ENCODE peak calls at places on chromosomes 6 and 20, in five cellular contexts. One of them, this sample, is unnamed.

GRCh38 chr6:37100740-37101139 is 69.2 kb upstream of the PIM1 start:
- DNase-seq in sciatic nerve: no peak
- DNase-seq in SK-N-SH: no peak
- DNase-seq in NCI-H748 treated with DMSO at 0.1 percent for 48 hours: no peak
- DNase-seq in activated T-helper 1 cell treated with anti-CD3 and anti-CD28 coated beads, Interleukin-12 subunit alpha, Interleukin-12 subunit beta, Interleukin-2, Interleukin-4 antibody, amounts not matched to agents 30 ng/mL and 10 ng/mL and 1 ng/mL, durations not matched to agents 14 hours and 24 hours and 36 hours: no peak
- DNase-seq in this sample: no peak

GRCh38 chr6:35312763-35313125 is 15.1 kb downstream of the DEF6 start:
- DNase-seq in activated T-helper 1 cell treated with anti-CD3 and anti-CD28 coated beads, Interleukin-12 subunit alpha, Interleukin-12 subunit beta, Interleukin-2, Interleukin-4 antibody, amounts not matched to agents 30 ng/mL and 10 ng/mL and 1 ng/mL, durations not matched to agents 14 hours and 24 hours and 36 hours: no peak
- DNase-seq in NCI-H748 treated with DMSO at 0.1 percent for 48 hours: no peak
- DNase-seq in SK-N-SH: no peak
- DNase-seq in sciatic nerve: no peak
- DNase-seq in this sample: no peak

GRCh38 chr6:109791301-109791700 is 100.2 kb downstream of the FIG4 start:
- DNase-seq in activated T-helper 1 cell treated with anti-CD3 and anti-CD28 coated beads, Interleukin-12 subunit alpha, Interleukin-12 subunit beta, Interleukin-2, Interleukin-4 antibody, amounts not matched to agents 30 ng/mL and 10 ng/mL and 1 ng/mL, durations not matched to agents 14 hours and 24 hours and 36 hours: no peak
- DNase-seq in NCI-H748 treated with DMSO at 0.1 percent for 48 hours: no peak
- DNase-seq in sciatic nerve: no peak
- DNase-seq in SK-N-SH: no peak
- DNase-seq in this sample: no peak

GRCh38 chr20:38201356-38201755 is 36.3 kb upstream of the TGM2 start:
- DNase-seq in SK-N-SH: no peak
- DNase-seq in activated T-helper 1 cell treated with anti-CD3 and anti-CD28 coated beads, Interleukin-12 subunit alpha, Interleukin-12 subunit beta, Interleukin-2, Interleukin-4 antibody, amounts not matched to agents 30 ng/mL and 10 ng/mL and 1 ng/mL, durations not matched to agents 14 hours and 24 hours and 36 hours: no peak
- DNase-seq in NCI-H748 treated with DMSO at 0.1 percent for 48 hours: no peak
- DNase-seq in sciatic nerve: peak
- DNase-seq in this sample: peak

GRCh38 chr20:61514018-61514755 is 262.1 kb downstream of the CDH4 start:
- DNase-seq in SK-N-SH: no peak
- DNase-seq in sciatic nerve: no peak
- DNase-seq in activated T-helper 1 cell treated with anti-CD3 and anti-CD28 coated beads, Interleukin-12 subunit alpha, Interleukin-12 subunit beta, Interleukin-2, Interleukin-4 antibody, amounts not matched to agents 30 ng/mL and 10 ng/mL and 1 ng/mL, durations not matched to agents 14 hours and 24 hours and 36 hours: no peak
- DNase-seq in NCI-H748 treated with DMSO at 0.1 percent for 48 hours: no peak
- DNase-seq in this sample: no peak

GRCh38 chr20:60228255-60228654 is 270.0 kb downstream of the CDH26 start:
- DNase-seq in activated T-helper 1 cell treated with anti-CD3 and anti-CD28 coated beads, Interleukin-12 subunit alpha, Interleukin-12 subunit beta, Interleukin-2, Interleukin-4 antibody, amounts not matched to agents 30 ng/mL and 10 ng/mL and 1 ng/mL, durations not matched to agents 14 hours and 24 hours and 36 hours: no peak
- DNase-seq in NCI-H748 treated with DMSO at 0.1 percent for 48 hours: no peak
- DNase-seq in sciatic nerve: no peak
- DNase-seq in SK-N-SH: no peak
- DNase-seq in this sample: peak

GRCh38 chr6:158853072-158853871 is 34.1 kb upstream of the EZR start:
- DNase-seq in sciatic nerve: no peak
- DNase-seq in NCI-H748 treated with DMSO at 0.1 percent for 48 hours: no peak
- DNase-seq in SK-N-SH: no peak
- DNase-seq in activated T-helper 1 cell treated with anti-CD3 and anti-CD28 coated beads, Interleukin-12 subunit alpha, Interleukin-12 subunit beta, Interleukin-2, Interleukin-4 antibody, amounts not matched to agents 30 ng/mL and 10 ng/mL and 1 ng/mL, durations not matched to agents 14 hours and 24 hours and 36 hours: peak
- DNase-seq in this sample: peak

GRCh38 chr6:22029169-22029568 is 267.7 kb downstream of the PRL start:
- DNase-seq in NCI-H748 treated with DMSO at 0.1 percent for 48 hours: no peak
- DNase-seq in SK-N-SH: no peak
- DNase-seq in sciatic nerve: no peak
- DNase-seq in activated T-helper 1 cell treated with anti-CD3 and anti-CD28 coated beads, Interleukin-12 subunit alpha, Interleukin-12 subunit beta, Interleukin-2, Interleukin-4 antibody, amounts not matched to agents 30 ng/mL and 10 ng/mL and 1 ng/mL, durations not matched to agents 14 hours and 24 hours and 36 hours: no peak
- DNase-seq in this sample: peak

GRCh38 chr20:58813369-58813768 is 37.3 kb downstream of the GNAS-AS1 start:
- DNase-seq in SK-N-SH: no peak
- DNase-seq in NCI-H748 treated with DMSO at 0.1 percent for 48 hours: no peak
- DNase-seq in activated T-helper 1 cell treated with anti-CD3 and anti-CD28 coated beads, Interleukin-12 subunit alpha, Interleukin-12 subunit beta, Interleukin-2, Interleukin-4 antibody, amounts not matched to agents 30 ng/mL and 10 ng/mL and 1 ng/mL, durations not matched to agents 14 hours and 24 hours and 36 hours: no peak
- DNase-seq in sciatic nerve: no peak
- DNase-seq in this sample: no peak

GRCh38 chr6:142374965-142375733 is 73.3 kb downstream of the ADGRG6 start:
- DNase-seq in SK-N-SH: no peak
- DNase-seq in NCI-H748 treated with DMSO at 0.1 percent for 48 hours: no peak
- DNase-seq in sciatic nerve: no peak
- DNase-seq in activated T-helper 1 cell treated with anti-CD3 and anti-CD28 coated beads, Interleukin-12 subunit alpha, Interleukin-12 subunit beta, Interleukin-2, Interleukin-4 antibody, amounts not matched to agents 30 ng/mL and 10 ng/mL and 1 ng/mL, durations not matched to agents 14 hours and 24 hours and 36 hours: no peak
- DNase-seq in this sample: no peak

GRCh38 chr20:6769953-6770831 is 2.7 kb downstream of the BMP2 start:
- DNase-seq in sciatic nerve: peak
- DNase-seq in SK-N-SH: peak
- DNase-seq in NCI-H748 treated with DMSO at 0.1 percent for 48 hours: no peak
- DNase-seq in activated T-helper 1 cell treated with anti-CD3 and anti-CD28 coated beads, Interleukin-12 subunit alpha, Interleukin-12 subunit beta, Interleukin-2, Interleukin-4 antibody, amounts not matched to agents 30 ng/mL and 10 ng/mL and 1 ng/mL, durations not matched to agents 14 hours and 24 hours and 36 hours: no peak
- DNase-seq in this sample: peak

GRCh38 chr6:131948692-131949614 is 2.2 kb downstream of the CCN2 start:
- DNase-seq in SK-N-SH: no peak
- DNase-seq in NCI-H748 treated with DMSO at 0.1 percent for 48 hours: no peak
- DNase-seq in sciatic nerve: no peak
- DNase-seq in activated T-helper 1 cell treated with anti-CD3 and anti-CD28 coated beads, Interleukin-12 subunit alpha, Interleukin-12 subunit beta, Interleukin-2, Interleukin-4 antibody, amounts not matched to agents 30 ng/mL and 10 ng/mL and 1 ng/mL, durations not matched to agents 14 hours and 24 hours and 36 hours: no peak
- DNase-seq in this sample: no peak

GRCh38 chr20:8969062-8969694 is 99.7 kb upstream of the PLCB4 start:
- DNase-seq in sciatic nerve: no peak
- DNase-seq in activated T-helper 1 cell treated with anti-CD3 and anti-CD28 coated beads, Interleukin-12 subunit alpha, Interleukin-12 subunit beta, Interleukin-2, Interleukin-4 antibody, amounts not matched to agents 30 ng/mL and 10 ng/mL and 1 ng/mL, durations not matched to agents 14 hours and 24 hours and 36 hours: no peak
- DNase-seq in NCI-H748 treated with DMSO at 0.1 percent for 48 hours: no peak
- DNase-seq in SK-N-SH: no peak
- DNase-seq in this sample: no peak

GRCh38 chr20:2754426-2754825 is 46.0 kb downstream of the CPXM1 start:
- DNase-seq in SK-N-SH: no peak
- DNase-seq in sciatic nerve: peak
- DNase-seq in NCI-H748 treated with DMSO at 0.1 percent for 48 hours: no peak
- DNase-seq in activated T-helper 1 cell treated with anti-CD3 and anti-CD28 coated beads, Interleukin-12 subunit alpha, Interleukin-12 subunit beta, Interleukin-2, Interleukin-4 antibody, amounts not matched to agents 30 ng/mL and 10 ng/mL and 1 ng/mL, durations not matched to agents 14 hours and 24 hours and 36 hours: no peak
- DNase-seq in this sample: no peak

GRCh38 chr20:31747640-31748039 is 8.6 kb downstream of the TPX2 start:
- DNase-seq in sciatic nerve: no peak
- DNase-seq in NCI-H748 treated with DMSO at 0.1 percent for 48 hours: no peak
- DNase-seq in activated T-helper 1 cell treated with anti-CD3 and anti-CD28 coated beads, Interleukin-12 subunit alpha, Interleukin-12 subunit beta, Interleukin-2, Interleukin-4 antibody, amounts not matched to agents 30 ng/mL and 10 ng/mL and 1 ng/mL, durations not matched to agents 14 hours and 24 hours and 36 hours: no peak
- DNase-seq in SK-N-SH: peak
- DNase-seq in this sample: no peak

GRCh38 chr6:6975395-6976111 is 132.2 kb upstream of the RREB1 start:
- DNase-seq in SK-N-SH: no peak
- DNase-seq in NCI-H748 treated with DMSO at 0.1 percent for 48 hours: peak
- DNase-seq in activated T-helper 1 cell treated with anti-CD3 and anti-CD28 coated beads, Interleukin-12 subunit alpha, Interleukin-12 subunit beta, Interleukin-2, Interleukin-4 antibody, amounts not matched to agents 30 ng/mL and 10 ng/mL and 1 ng/mL, durations not matched to agents 14 hours and 24 hours and 36 hours: no peak
- DNase-seq in sciatic nerve: no peak
- DNase-seq in this sample: peak

GRCh38 chr6:149264629-149265028 is 52.9 kb upstream of the TAB2 start:
- DNase-seq in NCI-H748 treated with DMSO at 0.1 percent for 48 hours: peak
- DNase-seq in sciatic nerve: no peak
- DNase-seq in SK-N-SH: no peak
- DNase-seq in activated T-helper 1 cell treated with anti-CD3 and anti-CD28 coated beads, Interleukin-12 subunit alpha, Interleukin-12 subunit beta, Interleukin-2, Interleukin-4 antibody, amounts not matched to agents 30 ng/mL and 10 ng/mL and 1 ng/mL, durations not matched to agents 14 hours and 24 hours and 36 hours: peak
- DNase-seq in this sample: no peak

GRCh38 chr20:32433311-32434021 is 75.3 kb downstream of the ASXL1 start:
- DNase-seq in activated T-helper 1 cell treated with anti-CD3 and anti-CD28 coated beads, Interleukin-12 subunit alpha, Interleukin-12 subunit beta, Interleukin-2, Interleukin-4 antibody, amounts not matched to agents 30 ng/mL and 10 ng/mL and 1 ng/mL, durations not matched to agents 14 hours and 24 hours and 36 hours: no peak
- DNase-seq in SK-N-SH: peak
- DNase-seq in sciatic nerve: no peak
- DNase-seq in NCI-H748 treated with DMSO at 0.1 percent for 48 hours: no peak
- DNase-seq in this sample: no peak

GRCh38 chr20:45373353-45374100 is 4.6 kb downstream of the TP53TG5 start:
- DNase-seq in NCI-H748 treated with DMSO at 0.1 percent for 48 hours: peak
- DNase-seq in activated T-helper 1 cell treated with anti-CD3 and anti-CD28 coated beads, Interleukin-12 subunit alpha, Interleukin-12 subunit beta, Interleukin-2, Interleukin-4 antibody, amounts not matched to agents 30 ng/mL and 10 ng/mL and 1 ng/mL, durations not matched to agents 14 hours and 24 hours and 36 hours: peak
- DNase-seq in sciatic nerve: peak
- DNase-seq in SK-N-SH: peak
- DNase-seq in this sample: peak

GRCh38 chr6:122663981-122664380 is 53.8 kb downstream of the PKIB start:
- DNase-seq in sciatic nerve: no peak
- DNase-seq in NCI-H748 treated with DMSO at 0.1 percent for 48 hours: no peak
- DNase-seq in activated T-helper 1 cell treated with anti-CD3 and anti-CD28 coated beads, Interleukin-12 subunit alpha, Interleukin-12 subunit beta, Interleukin-2, Interleukin-4 antibody, amounts not matched to agents 30 ng/mL and 10 ng/mL and 1 ng/mL, durations not matched to agents 14 hours and 24 hours and 36 hours: no peak
- DNase-seq in SK-N-SH: no peak
- DNase-seq in this sample: no peak

GRCh38 chr6:137808191-137808590 is 58.9 kb upstream of the TNFAIP3 start:
- DNase-seq in NCI-H748 treated with DMSO at 0.1 percent for 48 hours: no peak
- DNase-seq in SK-N-SH: no peak
- DNase-seq in activated T-helper 1 cell treated with anti-CD3 and anti-CD28 coated beads, Interleukin-12 subunit alpha, Interleukin-12 subunit beta, Interleukin-2, Interleukin-4 antibody, amounts not matched to agents 30 ng/mL and 10 ng/mL and 1 ng/mL, durations not matched to agents 14 hours and 24 hours and 36 hours: no peak
- DNase-seq in sciatic nerve: no peak
- DNase-seq in this sample: no peak